ENCODE peak calls at places on chromosomes 11 and 22, in five cellular contexts. K is endothelial cell of umbilical vein, D is thyroid gland, M is right lobe of liver, U is adrenal gland. R is an unnamed sample.

GRCh38 chr11:100932474-100933100 is 197.0 kb downstream of the PGR start:
- DNase-seq in M (no peak), K (peak), D (no peak), U (no peak), R (no peak)

GRCh38 chr22:45314054-45314721 is 4.5 kb downstream of the FAM118A start:
- DNase-seq in D (no peak), K (no peak), U (no peak), M (no peak), R (no peak)

GRCh38 chr22:29002603-29003002 is 59.0 kb downstream of the C22orf31 start:
- DNase-seq in M (no peak), K (no peak), U (no peak), D (peak), R (peak)

GRCh38 chr22:30922151-30922611 is 46.4 kb downstream of the MORC2 start:
- DNase-seq in D (peak), M (peak), K (peak), U (peak), R (peak)

GRCh38 chr11:77283101-77283500 is 18.4 kb downstream of the GDPD4 start:
- DNase-seq in U (no peak), M (no peak), K (no peak), D (no peak), R (no peak)

GRCh38 chr11:107583629-107584195 is 7.2 kb upstream of the ELMOD1 start:
- DNase-seq in M (no peak), K (no peak), U (no peak), D (no peak), R (no peak)

GRCh38 chr22:19463491-19464469 is 15.2 kb downstream of the UFD1 start:
- DNase-seq in U (no peak), K (no peak), D (no peak), M (no peak), R (no peak)

GRCh38 chr11:33552756-33553155 is 147.9 kb downstream of the C11orf91 start:
- DNase-seq in U (no peak), M (no peak), D (no peak), K (peak), R (no peak)

GRCh38 chr22:36068776-36069344 is 40.2 kb upstream of the RBFOX2 start:
- DNase-seq in D (no peak), K (no peak), M (no peak), U (no peak), R (no peak)

GRCh38 chr11:1637628-1638027 is 8.1 kb downstream of the KRTAP5-5 start:
- DNase-seq in K (no peak), D (no peak), U (no peak), M (no peak), R (no peak)

GRCh38 chr11:128422576-128423370 is 164.6 kb downstream of the ETS1 start:
- DNase-seq in M (no peak), D (peak), K (no peak), U (no peak), R (no peak)

GRCh38 chr22:49983148-49984042 is 22.8 kb downstream of the PIM3 start:
- DNase-seq in M (peak), U (no peak), K (no peak), D (no peak), R (no peak)

GRCh38 chr11:83115992-83116641 is 40.8 kb upstream of the PCF11 start:
- DNase-seq in K (no peak), D (no peak), M (no peak), U (no peak), R (no peak)

GRCh38 chr11:94635072-94635471 is 67.9 kb downstream of the PIWIL4 start:
- DNase-seq in U (no peak), M (no peak), D (no peak), K (no peak), R (no peak)

GRCh38 chr11:73223998-73224730 is 6.1 kb downstream of the P2RY2 start:
- DNase-seq in D (no peak), U (no peak), M (no peak), K (no peak), R (no peak)

GRCh38 chr11:57311109-57311936 is 13.4 kb downstream of the TNKS1BP1 start:
- DNase-seq in D (peak), U (peak), M (peak), K (peak), R (peak)

GRCh38 chr11:10715571-10715970 is 22.0 kb upstream of the IRAG1 start:
- DNase-seq in D (no peak), M (no peak), U (peak), K (no peak), R (no peak)

GRCh38 chr11:94023856-94024255 is 2.7 kb downstream of the HEPHL1 start:
- DNase-seq in M (no peak), K (no peak), D (peak), U (no peak), R (no peak)

GRCh38 chr22:25666308-25666707 is 75.7 kb upstream of the MYO18B start:
- DNase-seq in D (peak), M (peak), K (no peak), U (peak), R (peak)

GRCh38 chr11:3164540-3165151 is 464 bp downstream of the OSBPL5 start:
- DNase-seq in D (no peak), U (peak), K (peak), M (peak), R (no peak)

GRCh38 chr22:19995611-19996339 is 20.8 kb downstream of the ARVCF start:
- DNase-seq in U (peak), D (peak), M (no peak), K (peak), R (no peak)

GRCh38 chr11:117210620-117211019 is 11.4 kb downstream of the TAGLN start:
- DNase-seq in K (no peak), D (no peak), U (no peak), M (no peak), R (no peak)

GRCh38 chr11:80596291-80596810 is 1155.5 kb upstream of the TENM4 start:
- DNase-seq in D (no peak), U (no peak), M (no peak), K (no peak), R (no peak)

GRCh38 chr11:689630-690029 is 5.4 kb downstream of the DEAF1 start:
- DNase-seq in U (no peak), D (peak), M (no peak), K (peak), R (no peak)

GRCh38 chr11:92834296-92835020 is 135.0 kb upstream of the MTNR1B start:
- DNase-seq in M (no peak), D (no peak), K (no peak), U (no peak), R (no peak)

GRCh38 chr22:36332623-36333331 is 55.0 kb downstream of the MYH9 start:
- DNase-seq in K (peak), U (no peak), M (no peak), D (peak), R (no peak)

GRCh38 chr11:13225058-13226001 is 52.3 kb upstream of the BMAL1 start:
- DNase-seq in U (no peak), K (no peak), D (no peak), M (no peak), R (no peak)
- TF ChIP-seq POLR2A in U (no peak), K (no peak), D (no peak), M (no peak), R (no peak)

DNA sequence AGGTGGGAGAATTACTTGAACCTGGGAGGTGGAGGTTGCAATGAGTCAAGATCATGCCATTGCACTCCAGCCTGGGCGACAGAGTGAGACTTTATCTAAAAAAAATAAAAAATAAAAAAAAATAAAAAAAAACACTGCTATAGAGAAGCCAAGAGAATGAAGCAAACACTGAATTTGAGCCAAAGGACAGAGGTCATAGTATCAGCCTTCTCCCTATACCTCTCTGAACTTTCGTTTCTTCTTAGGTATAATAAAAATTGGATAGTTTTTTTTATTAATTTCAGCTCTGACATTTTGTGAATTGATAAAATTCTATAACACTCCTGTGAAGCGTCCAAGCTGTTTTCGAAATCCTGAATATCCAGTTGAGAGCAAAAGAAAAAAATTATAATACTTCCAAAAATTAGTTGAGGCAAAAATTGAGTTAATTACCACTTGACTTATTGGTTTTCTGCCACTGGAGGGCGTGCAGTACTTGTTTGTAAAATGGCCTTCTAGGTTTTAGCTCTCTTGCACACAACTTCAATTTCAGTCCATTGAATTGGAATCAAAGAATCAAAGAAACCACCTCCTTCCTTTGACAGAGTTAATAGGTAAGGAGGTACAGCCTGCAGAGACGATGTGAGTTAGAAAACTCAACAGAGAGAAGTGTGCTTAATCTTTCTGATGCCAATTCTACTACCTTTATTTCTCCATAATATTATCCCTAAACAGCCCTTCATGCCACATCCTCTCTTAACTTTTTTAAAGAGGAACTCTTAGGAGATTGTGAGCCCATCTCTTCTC is 143.2 kb downstream of the BBOX1 start:
- DNase-seq in K (peak), M (peak), D (peak), U (peak), R (peak)
- TF ChIP-seq CTCF in K (peak), M (peak), D (peak), U (peak), R (peak)

DNA sequence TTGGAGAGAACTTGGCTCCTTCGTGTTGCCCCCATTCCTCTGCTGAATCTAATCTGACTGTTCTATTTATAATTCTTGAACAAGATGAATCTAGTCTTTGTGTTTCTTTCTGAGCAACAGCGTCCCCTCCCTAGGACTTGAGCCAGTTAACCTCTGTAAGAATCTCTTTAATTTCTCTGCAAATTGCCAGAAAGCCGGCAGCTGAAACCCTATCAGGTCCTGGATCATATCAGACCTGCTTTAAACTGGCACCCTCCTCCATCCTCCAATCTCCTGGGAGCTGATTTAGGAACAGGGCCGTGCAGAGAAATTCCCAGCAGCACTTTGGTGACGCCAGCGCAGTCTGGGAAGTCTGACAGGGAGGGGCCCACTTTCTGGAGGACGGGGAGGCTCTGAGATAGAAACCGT is 289.2 kb upstream of the SORL1-AS1 start:
- DNase-seq in D (peak), K (no peak), U (peak), M (no peak), R (no peak)
- TF ChIP-seq POLR2A in D (no peak), K (no peak), U (no peak), M (no peak), R (no peak)

DNA sequence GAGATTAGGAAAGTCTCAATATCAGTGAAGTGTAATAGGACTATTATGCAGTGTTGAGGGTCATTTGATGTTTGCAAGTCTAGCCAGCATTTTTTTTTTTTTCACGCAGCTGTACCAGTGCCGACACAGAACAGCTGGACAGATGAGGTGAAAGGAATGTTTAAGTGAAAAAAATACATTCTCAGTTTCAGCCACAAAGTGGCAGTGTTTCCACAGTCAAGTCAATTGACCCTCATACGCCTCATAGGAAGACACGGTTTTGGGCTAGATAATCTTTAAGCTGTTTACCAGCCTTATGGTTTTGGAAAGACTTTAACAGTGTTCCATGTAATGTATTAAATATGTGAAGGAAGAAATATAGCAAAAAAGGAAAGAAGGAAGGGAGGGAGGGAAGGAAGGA is 349.9 kb upstream of the ANO3 start:
- DNase-seq in M (no peak), K (peak), D (no peak), U (no peak), R (no peak)
- TF ChIP-seq CTCF in M (peak), K (peak), D (peak), U (peak), R (peak)

DNA sequence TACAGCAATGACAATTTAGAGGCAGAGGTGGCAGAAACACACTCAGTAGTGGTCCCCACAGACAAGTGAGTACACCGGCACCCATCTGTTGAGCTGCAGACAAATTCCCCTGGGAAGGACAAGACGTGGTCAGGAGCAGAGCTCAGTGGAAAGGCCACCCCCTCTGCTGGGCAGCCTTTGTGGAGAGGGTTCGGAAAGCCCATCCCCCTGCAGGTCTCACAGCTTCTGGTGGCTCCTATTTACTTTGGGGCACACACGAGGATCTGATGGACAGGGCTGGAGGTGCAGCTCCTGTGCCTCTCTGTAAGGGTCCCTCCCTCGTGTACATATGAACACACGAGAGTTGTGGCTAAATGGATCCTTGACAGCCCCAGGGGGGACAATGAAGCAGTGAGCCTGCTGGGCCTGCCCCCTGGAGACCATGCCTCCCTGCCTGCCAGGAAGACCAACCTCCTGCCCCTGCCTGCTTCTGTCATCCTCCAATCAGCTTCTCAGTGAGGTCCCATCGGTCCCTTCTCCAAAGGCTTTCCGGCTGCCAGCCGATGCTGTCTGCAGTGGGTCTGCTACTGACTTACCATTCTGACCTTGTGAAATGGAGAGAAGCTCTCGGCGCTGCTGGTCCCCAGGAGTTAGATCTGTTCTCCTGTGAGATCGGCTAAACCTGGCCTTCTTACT is 161.5 kb downstream of the CACNA1I start:
- DNase-seq in K (no peak), U (no peak), M (no peak), D (no peak), R (no peak)
- TF ChIP-seq POLR2A in K (no peak), U (no peak), M (no peak), D (no peak), R (no peak)

GRCh38 chr11:44120169-44120568 is 24.7 kb downstream of the EXT2 start:
- DNase-seq in D (no peak), K (no peak), U (peak), M (no peak), R (peak)
- TF ChIP-seq CTCF in D (peak), K (peak), U (peak), M (peak), R (peak)